ENCODE peak calls at places on chromosomes 13 and 19, in five cellular contexts. One of them, this sample, is unnamed.

GRCh38 chr13:98927954-98928927 is 49.6 kb downstream of the DOCK9 start:
- DNase-seq in epithelial cell of esophagus: no peak
- DNase-seq in lung: no peak
- DNase-seq in tibial nerve: peak
- DNase-seq in GM12878: no peak
- DNase-seq in this sample: no peak

GRCh38 chr13:34678154-34678553 is 263.9 kb upstream of the NBEA start:
- DNase-seq in tibial nerve: no peak
- DNase-seq in GM12878: no peak
- DNase-seq in lung: no peak
- DNase-seq in epithelial cell of esophagus: peak
- DNase-seq in this sample: no peak

GRCh38 chr19:7953060-7953459 is 9.6 kb upstream of the TIMM44 start:
- DNase-seq in GM12878: no peak
- DNase-seq in lung: no peak
- DNase-seq in tibial nerve: no peak
- DNase-seq in epithelial cell of esophagus: peak
- DNase-seq in this sample: no peak

GRCh38 chr13:83780201-83780600 is 102.1 kb downstream of the SLITRK1 start:
- DNase-seq in tibial nerve: no peak
- DNase-seq in GM12878: no peak
- DNase-seq in lung: no peak
- DNase-seq in epithelial cell of esophagus: peak
- DNase-seq in this sample: no peak

GRCh38 chr19:38559428-38560401 is 58.0 kb downstream of the MAP4K1 start:
- DNase-seq in lung: no peak
- DNase-seq in epithelial cell of esophagus: peak
- DNase-seq in tibial nerve: no peak
- DNase-seq in GM12878: peak
- DNase-seq in this sample: no peak

GRCh38 chr13:97179501-97179900 is 42.6 kb upstream of the MBNL2 start:
- DNase-seq in epithelial cell of esophagus: peak
- DNase-seq in tibial nerve: no peak
- DNase-seq in lung: no peak
- DNase-seq in GM12878: no peak
- DNase-seq in this sample: no peak

GRCh38 chr19:372306-372890 is 27.8 kb upstream of the MIER2 start:
- DNase-seq in lung: no peak
- DNase-seq in tibial nerve: no peak
- DNase-seq in GM12878: no peak
- DNase-seq in epithelial cell of esophagus: no peak
- DNase-seq in this sample: no peak

GRCh38 chr13:113596321-113597200 is 12.0 kb downstream of the TFDP1 start:
- DNase-seq in epithelial cell of esophagus: no peak
- DNase-seq in GM12878: no peak
- DNase-seq in tibial nerve: no peak
- DNase-seq in lung: no peak
- DNase-seq in this sample: no peak

GRCh38 chr13:55000844-55001243 is 1972.2 kb downstream of the OLFM4 start:
- DNase-seq in epithelial cell of esophagus: no peak
- DNase-seq in tibial nerve: no peak
- DNase-seq in GM12878: no peak
- DNase-seq in lung: no peak
- DNase-seq in this sample: no peak

GRCh38 chr13:22235950-22236290 is 565.0 kb downstream of the FGF9 start:
- DNase-seq in GM12878: no peak
- DNase-seq in epithelial cell of esophagus: no peak
- DNase-seq in lung: no peak
- DNase-seq in tibial nerve: no peak
- DNase-seq in this sample: no peak

GRCh38 chr19:10518444-10519361 is 1.5 kb upstream of the S1PR5 start:
- DNase-seq in tibial nerve: no peak
- DNase-seq in lung: no peak
- DNase-seq in epithelial cell of esophagus: no peak
- DNase-seq in GM12878: no peak
- DNase-seq in this sample: no peak

GRCh38 chr13:82791035-82791434 is 1091.2 kb downstream of the SLITRK1 start:
- DNase-seq in lung: no peak
- DNase-seq in epithelial cell of esophagus: peak
- DNase-seq in GM12878: no peak
- DNase-seq in tibial nerve: no peak
- DNase-seq in this sample: no peak

GRCh38 chr19:8208710-8209110 is 460 bp upstream of the CERS4 start:
- DNase-seq in epithelial cell of esophagus: no peak
- DNase-seq in GM12878: no peak
- DNase-seq in tibial nerve: peak
- DNase-seq in lung: peak
- DNase-seq in this sample: no peak

GRCh38 chr13:35460061-35460460 is 16.4 kb downstream of the MAB21L1 start:
- DNase-seq in lung: no peak
- DNase-seq in epithelial cell of esophagus: no peak
- DNase-seq in tibial nerve: no peak
- DNase-seq in GM12878: no peak
- DNase-seq in this sample: no peak

GRCh38 chr13:111304041-111304544 is 16.3 kb upstream of the TEX29 start:
- DNase-seq in epithelial cell of esophagus: no peak
- DNase-seq in GM12878: peak
- DNase-seq in lung: no peak
- DNase-seq in tibial nerve: no peak
- DNase-seq in this sample: no peak

GRCh38 chr19:46471116-46471733 is at the start of gene PNMA8A:
- DNase-seq in tibial nerve: no peak
- DNase-seq in GM12878: no peak
- DNase-seq in lung: peak
- DNase-seq in epithelial cell of esophagus: no peak
- DNase-seq in this sample: no peak

GRCh38 chr13:106143392-106143791 is 392.1 kb downstream of the EFNB2 start:
- DNase-seq in tibial nerve: no peak
- DNase-seq in epithelial cell of esophagus: no peak
- DNase-seq in GM12878: no peak
- DNase-seq in lung: no peak
- DNase-seq in this sample: no peak

GRCh38 chr13:113443991-113444390 is 9.3 kb downstream of the ADPRHL1 start:
- DNase-seq in epithelial cell of esophagus: no peak
- DNase-seq in GM12878: no peak
- DNase-seq in tibial nerve: no peak
- DNase-seq in lung: no peak
- DNase-seq in this sample: no peak

GRCh38 chr13:67043901-67044300 is 186.2 kb downstream of the PCDH9 start:
- DNase-seq in epithelial cell of esophagus: no peak
- DNase-seq in lung: no peak
- DNase-seq in GM12878: no peak
- DNase-seq in tibial nerve: no peak
- DNase-seq in this sample: no peak

GRCh38 chr19:28492201-28492600 is 720.8 kb downstream of the UQCRFS1 start:
- DNase-seq in epithelial cell of esophagus: no peak
- DNase-seq in tibial nerve: no peak
- DNase-seq in GM12878: no peak
- DNase-seq in lung: no peak
- DNase-seq in this sample: no peak

GRCh38 chr19:13212759-13213330 is 62.6 kb downstream of the IER2 start:
- DNase-seq in GM12878: peak
- DNase-seq in lung: peak
- DNase-seq in epithelial cell of esophagus: peak
- DNase-seq in tibial nerve: peak
- DNase-seq in this sample: peak

GRCh38 chr19:58346961-58347929 is 6.0 kb downstream of the A1BG start:
- DNase-seq in lung: peak
- DNase-seq in GM12878: no peak
- DNase-seq in tibial nerve: peak
- DNase-seq in epithelial cell of esophagus: peak
- DNase-seq in this sample: peak

GRCh38 chr13:50387124-50387581 is 371.9 kb downstream of the KCNRG start:
- DNase-seq in GM12878: no peak
- DNase-seq in epithelial cell of esophagus: peak
- DNase-seq in tibial nerve: peak
- DNase-seq in lung: peak
- DNase-seq in this sample: peak

GRCh38 chr13:30705672-30706071 is 29.7 kb upstream of the ALOX5AP start:
- DNase-seq in epithelial cell of esophagus: peak
- DNase-seq in lung: no peak
- DNase-seq in tibial nerve: no peak
- DNase-seq in GM12878: no peak
- DNase-seq in this sample: no peak

GRCh38 chr13:30816733-30817132 is 81.4 kb downstream of the ALOX5AP start:
- DNase-seq in tibial nerve: no peak
- DNase-seq in lung: no peak
- DNase-seq in GM12878: no peak
- DNase-seq in epithelial cell of esophagus: no peak
- DNase-seq in this sample: no peak

GRCh38 chr19:13027031-13027430 is 31.8 kb downstream of the NFIX start:
- DNase-seq in GM12878: no peak
- DNase-seq in epithelial cell of esophagus: no peak
- DNase-seq in lung: no peak
- DNase-seq in tibial nerve: no peak
- DNase-seq in this sample: no peak

DNA sequence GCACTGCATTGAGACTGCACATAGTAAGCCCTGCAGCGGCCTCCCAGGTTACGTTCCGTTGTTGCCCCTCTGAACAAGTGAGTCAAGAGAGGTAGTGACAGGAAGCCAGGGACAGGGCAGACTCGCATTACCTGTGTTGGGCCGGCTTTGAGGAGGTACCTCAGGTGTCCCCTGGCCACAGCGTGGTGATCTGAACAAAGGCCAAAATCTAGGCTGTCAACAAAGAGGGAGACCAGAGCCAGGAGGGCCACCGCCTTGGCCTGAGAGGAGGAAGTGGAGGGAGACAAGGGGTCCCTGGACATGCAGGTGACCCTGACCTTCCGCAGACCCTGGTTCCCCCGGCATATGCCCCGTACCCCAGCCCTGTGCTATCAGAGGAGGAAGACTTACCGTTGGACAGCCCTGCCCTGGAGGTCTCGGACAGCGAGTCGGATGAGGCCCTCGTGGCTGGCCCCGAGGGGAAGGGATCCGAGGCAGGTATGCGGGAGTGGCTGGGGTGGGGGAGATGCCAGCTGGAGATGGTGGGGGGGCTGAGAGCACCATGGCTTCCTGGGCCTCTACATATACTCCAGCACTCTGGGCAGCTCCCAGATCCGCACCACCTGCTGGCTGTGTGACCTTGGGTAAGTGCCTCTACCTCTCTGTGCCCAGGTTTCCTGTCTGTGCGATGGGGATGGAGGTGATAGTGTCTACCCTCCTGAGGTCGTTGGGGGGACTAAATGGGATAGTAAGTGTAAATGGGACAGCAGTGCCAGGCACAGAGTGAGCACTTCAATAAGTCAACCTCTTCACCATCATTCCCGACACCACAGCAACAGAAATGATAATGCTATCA is 4.8 kb downstream of the SPIB start:
- DNase-seq in lung: no peak
- DNase-seq in tibial nerve: no peak
- DNase-seq in GM12878: no peak
- DNase-seq in epithelial cell of esophagus: no peak
- DNase-seq in this sample: no peak
- H3K4me3 ChIP-seq in lung: no peak
- H3K4me3 ChIP-seq in tibial nerve: no peak
- H3K4me3 ChIP-seq in GM12878: peak
- H3K4me3 ChIP-seq in epithelial cell of esophagus: no peak
- H3K4me3 ChIP-seq in this sample: no peak

DNA sequence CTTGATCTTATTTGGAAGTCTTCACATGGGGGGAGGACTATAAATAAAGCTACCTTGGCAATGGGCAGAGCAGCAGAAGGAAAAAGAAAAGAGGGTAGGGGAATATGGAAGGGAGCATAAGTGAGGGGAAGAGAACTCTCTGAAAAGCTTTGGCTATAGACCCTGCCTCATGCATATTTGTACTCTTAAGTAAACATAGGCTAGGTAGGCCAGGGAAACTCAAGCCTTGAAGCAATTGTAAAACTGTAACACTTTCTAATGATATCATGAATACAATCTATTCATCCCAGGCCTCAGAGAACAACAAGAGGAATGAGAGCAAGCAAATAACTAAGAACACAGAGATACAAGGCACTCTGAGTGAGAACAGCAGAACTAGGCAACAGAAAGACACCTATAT is 20.4 kb downstream of the MYCBP2 start:
- DNase-seq in epithelial cell of esophagus: no peak
- DNase-seq in lung: no peak
- DNase-seq in tibial nerve: no peak
- DNase-seq in GM12878: no peak
- DNase-seq in this sample: no peak
- H3K4me3 ChIP-seq in epithelial cell of esophagus: no peak
- H3K4me3 ChIP-seq in lung: no peak
- H3K4me3 ChIP-seq in tibial nerve: no peak
- H3K4me3 ChIP-seq in GM12878: no peak
- H3K4me3 ChIP-seq in this sample: no peak

GRCh38 chr13:28640861-28641599 is 17.9 kb upstream of the POMP start:
- DNase-seq in GM12878: no peak
- DNase-seq in epithelial cell of esophagus: no peak
- DNase-seq in lung: no peak
- DNase-seq in tibial nerve: no peak
- DNase-seq in this sample: no peak
- H3K4me3 ChIP-seq in GM12878: peak
- H3K4me3 ChIP-seq in epithelial cell of esophagus: no peak
- H3K4me3 ChIP-seq in lung: no peak
- H3K4me3 ChIP-seq in tibial nerve: no peak
- H3K4me3 ChIP-seq in this sample: no peak

GRCh38 chr19:39830847-39831246 is 3.1 kb downstream of the DYRK1B start:
- DNase-seq in GM12878: no peak
- DNase-seq in epithelial cell of esophagus: no peak
- DNase-seq in lung: no peak
- DNase-seq in tibial nerve: no peak
- DNase-seq in this sample: no peak

GRCh38 chr19:39833160-39833463 is 850 bp downstream of the DYRK1B start:
- DNase-seq in epithelial cell of esophagus: no peak
- DNase-seq in tibial nerve: no peak
- DNase-seq in GM12878: no peak
- DNase-seq in lung: no peak
- DNase-seq in this sample: no peak

GRCh38 chr19:39831679-39832078 is 2.3 kb downstream of the DYRK1B start:
- DNase-seq in epithelial cell of esophagus: no peak
- DNase-seq in tibial nerve: no peak
- DNase-seq in lung: no peak
- DNase-seq in GM12878: no peak
- DNase-seq in this sample: no peak

GRCh38 chr19:39833464-39834286 is at the start of gene DYRK1B:
- DNase-seq in tibial nerve: peak
- DNase-seq in GM12878: peak
- DNase-seq in lung: peak
- DNase-seq in epithelial cell of esophagus: peak
- DNase-seq in this sample: peak

DNA sequence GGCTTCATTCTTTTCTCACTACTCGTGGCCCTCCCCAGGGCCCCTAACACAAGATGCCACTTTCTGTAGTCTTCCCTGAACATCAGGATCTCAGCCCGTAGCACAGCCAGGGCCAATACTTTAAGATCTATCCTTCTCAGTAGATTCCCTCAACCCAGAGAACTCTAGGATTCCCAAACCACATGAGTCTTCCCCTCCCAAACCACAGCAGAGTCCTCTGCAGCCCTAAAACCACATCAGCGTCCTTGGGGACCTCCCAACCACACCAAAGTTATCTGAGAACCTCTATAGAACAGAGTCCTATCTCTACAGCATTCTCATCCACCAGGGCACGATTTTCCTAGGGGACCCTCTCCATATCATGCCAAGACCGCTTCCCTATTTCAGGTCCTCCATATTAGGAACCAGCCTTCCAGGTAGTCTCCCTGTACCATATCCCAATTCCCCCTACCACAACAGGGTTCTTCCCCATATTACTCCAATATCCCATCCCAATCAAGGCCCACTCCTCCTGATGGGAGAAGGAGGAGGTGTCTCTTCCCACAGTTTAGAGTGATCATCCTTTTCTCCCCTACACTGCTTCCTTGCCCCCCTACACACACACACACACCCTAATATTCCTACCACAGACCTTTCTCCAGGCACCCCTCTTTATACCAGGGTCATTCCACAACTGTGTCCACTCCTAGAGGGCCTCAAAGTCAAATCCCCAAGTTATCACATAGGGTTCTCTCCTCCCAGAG is 1.4 kb downstream of the DYRK1B start:
- DNase-seq in tibial nerve: no peak
- DNase-seq in GM12878: no peak
- DNase-seq in lung: no peak
- DNase-seq in epithelial cell of esophagus: no peak
- DNase-seq in this sample: no peak
- H3K4me3 ChIP-seq in tibial nerve: peak
- H3K4me3 ChIP-seq in GM12878: peak
- H3K4me3 ChIP-seq in lung: no peak
- H3K4me3 ChIP-seq in epithelial cell of esophagus: peak
- H3K4me3 ChIP-seq in this sample: peak

This sample was measured in naive thymus-derived CD4-positive, alpha-beta T cell.